ENCODE peak calls at places on chromosomes 6 and 20, in seven cellular contexts. One of them, this sample, is unnamed. For H3K9me3, the result is how much of the 10 kb centered on the place peaks cover.

GRCh38 chr6:97026298-97026697 is 101.8 kb downstream of the KLHL32 start:
- DNase-seq in aorta: no peak
- DNase-seq in lung: no peak
- DNase-seq in left ventricle myocardium inferior: no peak
- DNase-seq in heart left ventricle: no peak
- DNase-seq in right atrium auricular region: no peak
- DNase-seq in CD4-positive, alpha-beta T cell: no peak
- DNase-seq in this sample: no peak

GRCh38 chr6:83365931-83366330 is 64.9 kb downstream of the ME1 start:
- DNase-seq in aorta: no peak
- DNase-seq in lung: no peak
- DNase-seq in left ventricle myocardium inferior: no peak
- DNase-seq in heart left ventricle: no peak
- DNase-seq in right atrium auricular region: no peak
- DNase-seq in CD4-positive, alpha-beta T cell: no peak
- DNase-seq in this sample: no peak

GRCh38 chr20:45940053-45940452 is 5.6 kb downstream of the PCIF1 start:
- DNase-seq in aorta: no peak
- DNase-seq in lung: no peak
- DNase-seq in left ventricle myocardium inferior: no peak
- DNase-seq in heart left ventricle: no peak
- DNase-seq in right atrium auricular region: no peak
- DNase-seq in CD4-positive, alpha-beta T cell: no peak
- DNase-seq in this sample: no peak

GRCh38 chr6:113654396-113654795 is 202.7 kb upstream of the MARCKS start:
- DNase-seq in aorta: peak
- DNase-seq in lung: peak
- DNase-seq in left ventricle myocardium inferior: peak
- DNase-seq in heart left ventricle: peak
- DNase-seq in right atrium auricular region: peak
- DNase-seq in CD4-positive, alpha-beta T cell: no peak
- DNase-seq in this sample: no peak

GRCh38 chr6:88157106-88157505 is 9.0 kb downstream of the CNR1 start:
- DNase-seq in aorta: no peak
- DNase-seq in lung: no peak
- DNase-seq in left ventricle myocardium inferior: no peak
- DNase-seq in heart left ventricle: no peak
- DNase-seq in right atrium auricular region: no peak
- DNase-seq in CD4-positive, alpha-beta T cell: no peak
- DNase-seq in this sample: no peak

GRCh38 chr6:47405273-47405672 is 72.3 kb upstream of the CD2AP start:
- DNase-seq in aorta: no peak
- DNase-seq in lung: peak
- DNase-seq in left ventricle myocardium inferior: no peak
- DNase-seq in heart left ventricle: no peak
- DNase-seq in right atrium auricular region: no peak
- DNase-seq in CD4-positive, alpha-beta T cell: no peak
- DNase-seq in this sample: no peak

GRCh38 chr6:28408076-28408802 is 8.7 kb upstream of the ZSCAN12 start:
- DNase-seq in aorta: no peak
- DNase-seq in lung: no peak
- DNase-seq in left ventricle myocardium inferior: no peak
- DNase-seq in heart left ventricle: no peak
- DNase-seq in right atrium auricular region: no peak
- DNase-seq in CD4-positive, alpha-beta T cell: no peak
- DNase-seq in this sample: no peak

GRCh38 chr20:39799366-39799965 is 837.3 kb downstream of the DHX35 start:
- DNase-seq in aorta: no peak
- DNase-seq in lung: no peak
- DNase-seq in left ventricle myocardium inferior: no peak
- DNase-seq in heart left ventricle: no peak
- DNase-seq in right atrium auricular region: no peak
- DNase-seq in CD4-positive, alpha-beta T cell: no peak
- DNase-seq in this sample: no peak

GRCh38 chr20:4014031-4014474 is 1.3 kb downstream of the RNF24 start:
- DNase-seq in aorta: no peak
- DNase-seq in lung: peak
- DNase-seq in left ventricle myocardium inferior: no peak
- DNase-seq in heart left ventricle: no peak
- DNase-seq in right atrium auricular region: no peak
- DNase-seq in CD4-positive, alpha-beta T cell: no peak
- DNase-seq in this sample: peak

GRCh38 chr6:146545608-146546007 is 2.0 kb downstream of the RAB32 start:
- DNase-seq in aorta: no peak
- DNase-seq in lung: no peak
- DNase-seq in left ventricle myocardium inferior: no peak
- DNase-seq in heart left ventricle: no peak
- DNase-seq in right atrium auricular region: no peak
- DNase-seq in CD4-positive, alpha-beta T cell: no peak
- DNase-seq in this sample: no peak

GRCh38 chr6:150667977-150668716 is 68.5 kb downstream of the PLEKHG1 start:
- DNase-seq in aorta: peak
- DNase-seq in lung: peak
- DNase-seq in left ventricle myocardium inferior: peak
- DNase-seq in heart left ventricle: peak
- DNase-seq in right atrium auricular region: peak
- DNase-seq in CD4-positive, alpha-beta T cell: no peak
- DNase-seq in this sample: no peak

GRCh38 chr20:37781626-37782025 is 87.8 kb downstream of the CTNNBL1 start:
- DNase-seq in aorta: no peak
- DNase-seq in lung: no peak
- DNase-seq in left ventricle myocardium inferior: no peak
- DNase-seq in heart left ventricle: no peak
- DNase-seq in right atrium auricular region: no peak
- DNase-seq in CD4-positive, alpha-beta T cell: no peak
- DNase-seq in this sample: no peak

GRCh38 chr20:37911838-37912273 is 8.9 kb downstream of the VSTM2L start:
- DNase-seq in aorta: no peak
- DNase-seq in lung: no peak
- DNase-seq in left ventricle myocardium inferior: peak
- DNase-seq in heart left ventricle: peak
- DNase-seq in right atrium auricular region: no peak
- DNase-seq in CD4-positive, alpha-beta T cell: no peak
- DNase-seq in this sample: no peak

GRCh38 chr6:32148722-32149576 is 2.8 kb downstream of the PRRT1 start:
- DNase-seq in aorta: peak
- DNase-seq in lung: peak
- DNase-seq in left ventricle myocardium inferior: no peak
- DNase-seq in heart left ventricle: peak
- DNase-seq in right atrium auricular region: peak
- DNase-seq in CD4-positive, alpha-beta T cell: peak
- DNase-seq in this sample: peak

GRCh38 chr20:59908855-59909254 is 24.6 kb downstream of the SYCP2 start:
- DNase-seq in aorta: no peak
- DNase-seq in lung: no peak
- DNase-seq in left ventricle myocardium inferior: no peak
- DNase-seq in heart left ventricle: no peak
- DNase-seq in right atrium auricular region: no peak
- DNase-seq in CD4-positive, alpha-beta T cell: no peak
- DNase-seq in this sample: no peak

GRCh38 chr6:52530351-52530750 is 46.5 kb downstream of the TRAM2 start:
- DNase-seq in aorta: no peak
- DNase-seq in lung: no peak
- DNase-seq in left ventricle myocardium inferior: no peak
- DNase-seq in heart left ventricle: no peak
- DNase-seq in right atrium auricular region: no peak
- DNase-seq in CD4-positive, alpha-beta T cell: no peak
- DNase-seq in this sample: no peak

GRCh38 chr20:25863536-25864325 is 167.1 kb upstream of the ZNF337 start:
- DNase-seq in aorta: peak
- DNase-seq in lung: no peak
- DNase-seq in left ventricle myocardium inferior: no peak
- DNase-seq in heart left ventricle: peak
- DNase-seq in right atrium auricular region: peak
- DNase-seq in CD4-positive, alpha-beta T cell: no peak
- DNase-seq in this sample: no peak

GRCh38 chr20:25856256-25856884 is 159.7 kb upstream of the ZNF337 start:
- DNase-seq in aorta: no peak
- DNase-seq in lung: no peak
- DNase-seq in left ventricle myocardium inferior: no peak
- DNase-seq in heart left ventricle: no peak
- DNase-seq in right atrium auricular region: no peak
- DNase-seq in CD4-positive, alpha-beta T cell: no peak
- DNase-seq in this sample: no peak

GRCh38 chr20:25859649-25860530 is 163.2 kb upstream of the ZNF337 start:
- DNase-seq in aorta: peak
- DNase-seq in lung: peak
- DNase-seq in left ventricle myocardium inferior: peak
- DNase-seq in heart left ventricle: peak
- DNase-seq in right atrium auricular region: peak
- DNase-seq in CD4-positive, alpha-beta T cell: peak
- DNase-seq in this sample: peak

GRCh38 chr20:25860531-25861150 is 164.0 kb upstream of the ZNF337 start:
- DNase-seq in aorta: no peak
- DNase-seq in lung: no peak
- DNase-seq in left ventricle myocardium inferior: no peak
- DNase-seq in heart left ventricle: peak
- DNase-seq in right atrium auricular region: no peak
- DNase-seq in CD4-positive, alpha-beta T cell: no peak
- DNase-seq in this sample: no peak

DNA sequence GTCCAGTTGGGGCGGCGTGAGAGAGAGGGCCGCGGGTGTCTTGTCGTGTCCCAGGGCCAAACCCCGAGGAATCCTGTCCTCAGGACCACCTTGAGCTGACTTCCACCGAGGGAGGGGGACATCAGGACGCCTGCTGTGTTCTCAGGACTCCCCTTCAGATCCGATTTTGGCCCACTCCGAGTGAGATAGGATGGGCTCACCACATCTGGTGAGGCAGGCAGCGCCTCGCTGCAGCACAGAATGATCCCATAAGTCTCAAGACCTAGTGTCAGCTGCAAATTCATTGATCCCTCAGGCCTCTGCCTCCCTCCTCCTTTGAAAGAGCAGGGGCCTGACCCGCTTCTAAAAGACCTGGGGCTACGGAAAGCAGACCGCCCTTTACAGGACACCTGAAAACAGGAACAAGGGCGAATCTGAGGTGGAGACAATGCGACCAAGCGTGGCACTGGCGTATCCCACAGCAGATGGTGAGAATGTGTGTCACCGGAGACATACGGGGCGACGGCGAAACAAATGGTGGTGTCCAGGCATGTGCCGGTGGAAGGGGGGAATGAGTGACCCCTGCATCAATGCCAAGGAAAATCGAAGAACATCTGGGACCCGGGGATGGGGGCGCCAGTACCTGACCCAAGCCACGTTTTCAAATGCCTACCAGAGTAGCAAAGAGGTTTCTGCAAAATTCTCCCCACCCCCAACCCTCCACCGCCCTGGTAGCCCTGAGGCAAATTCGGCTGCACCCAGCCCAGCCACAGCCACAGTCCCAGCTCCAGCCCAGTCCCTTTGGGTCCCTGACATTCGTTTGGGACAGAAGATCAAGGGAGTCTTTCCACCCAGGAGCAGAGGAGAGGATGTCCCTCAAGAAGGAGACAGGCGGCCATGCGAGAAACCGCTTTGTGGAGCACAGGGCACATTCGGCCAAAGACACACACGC is 162.1 kb upstream of the ZNF337 start:
- DNase-seq in aorta: no peak
- DNase-seq in lung: no peak
- DNase-seq in left ventricle myocardium inferior: no peak
- DNase-seq in heart left ventricle: no peak
- DNase-seq in right atrium auricular region: no peak
- DNase-seq in CD4-positive, alpha-beta T cell: no peak
- DNase-seq in this sample: no peak
- H3K9me3 ChIP-seq in aorta: under half
- H3K9me3 ChIP-seq in lung: under half
- H3K9me3 ChIP-seq in left ventricle myocardium inferior: under half
- H3K9me3 ChIP-seq in heart left ventricle: under half
- H3K9me3 ChIP-seq in right atrium auricular region: under half
- H3K9me3 ChIP-seq in CD4-positive, alpha-beta T cell: under half
- H3K9me3 ChIP-seq in this sample: under half

DNA sequence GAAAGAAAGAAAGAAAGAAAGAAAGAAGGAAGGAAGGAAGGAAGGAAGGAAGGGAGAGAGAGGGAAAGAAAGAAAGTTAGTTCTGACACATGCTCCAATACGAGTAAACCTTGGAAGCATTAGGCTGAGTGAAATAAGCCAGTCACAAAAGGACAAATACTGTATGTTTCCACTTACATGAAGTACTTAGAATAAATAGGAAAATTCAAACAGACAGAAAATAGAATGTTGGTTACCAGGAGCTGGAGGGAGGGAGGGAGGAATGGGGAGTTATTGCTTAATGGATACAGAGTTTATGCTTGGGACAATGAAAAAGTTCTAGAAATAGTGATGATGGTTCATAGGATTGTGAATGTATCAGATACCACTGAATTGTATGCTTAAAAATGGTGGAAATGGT is 75.2 kb upstream of the CDH4 start:
- DNase-seq in aorta: no peak
- DNase-seq in lung: no peak
- DNase-seq in left ventricle myocardium inferior: no peak
- DNase-seq in heart left ventricle: no peak
- DNase-seq in right atrium auricular region: no peak
- DNase-seq in CD4-positive, alpha-beta T cell: no peak
- DNase-seq in this sample: no peak
- H3K9me3 ChIP-seq in aorta: under half
- H3K9me3 ChIP-seq in lung: under half
- H3K9me3 ChIP-seq in left ventricle myocardium inferior: under half
- H3K9me3 ChIP-seq in heart left ventricle: under half
- H3K9me3 ChIP-seq in right atrium auricular region: under half
- H3K9me3 ChIP-seq in CD4-positive, alpha-beta T cell: under half
- H3K9me3 ChIP-seq in this sample: under half

DNA sequence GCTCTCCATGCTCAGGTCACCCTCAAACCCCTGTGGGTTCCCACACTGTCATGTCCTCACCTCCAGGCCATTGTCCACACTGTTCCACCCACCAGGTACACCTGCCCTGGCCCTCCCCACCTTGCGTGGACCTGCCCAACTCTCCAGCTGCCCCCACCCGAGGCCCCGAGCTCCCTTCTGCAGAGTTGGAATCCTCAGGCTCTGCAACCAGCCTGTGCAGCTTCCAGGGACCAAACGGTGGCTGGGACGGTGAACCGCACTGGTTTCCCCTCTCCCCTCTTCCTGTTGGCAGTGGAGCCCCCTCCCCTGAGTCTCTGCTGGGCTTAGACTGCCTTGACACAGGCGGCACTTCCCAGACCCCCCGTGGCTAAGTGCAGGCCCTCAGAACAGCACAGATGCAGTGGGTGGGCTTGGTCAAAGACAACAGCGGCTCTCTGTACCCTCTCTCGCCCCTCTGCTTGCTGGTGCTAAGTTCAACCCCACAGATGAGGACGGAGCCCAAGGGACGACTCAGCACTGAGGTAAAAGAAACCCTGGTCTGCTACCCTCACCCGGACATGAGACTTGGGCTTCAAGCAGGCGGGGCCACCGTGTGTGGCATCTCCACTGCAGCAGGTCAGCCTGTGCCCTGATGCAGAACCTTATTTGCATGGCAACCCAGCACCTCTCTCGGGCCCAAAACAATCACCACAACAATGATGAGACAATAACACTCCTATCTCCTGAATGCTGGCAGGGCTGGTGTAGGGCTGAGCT is 11.0 kb downstream of the ZBP1 start:
- DNase-seq in aorta: peak
- DNase-seq in lung: no peak
- DNase-seq in left ventricle myocardium inferior: no peak
- DNase-seq in heart left ventricle: peak
- DNase-seq in right atrium auricular region: no peak
- DNase-seq in CD4-positive, alpha-beta T cell: no peak
- DNase-seq in this sample: no peak
- H3K9me3 ChIP-seq in aorta: under half
- H3K9me3 ChIP-seq in lung: under half
- H3K9me3 ChIP-seq in left ventricle myocardium inferior: under half
- H3K9me3 ChIP-seq in heart left ventricle: under half
- H3K9me3 ChIP-seq in right atrium auricular region: under half
- H3K9me3 ChIP-seq in CD4-positive, alpha-beta T cell: under half
- H3K9me3 ChIP-seq in this sample: under half

GRCh38 chr20:24899153-24899552 is 49.9 kb upstream of the CST7 start:
- DNase-seq in aorta: no peak
- DNase-seq in lung: no peak
- DNase-seq in left ventricle myocardium inferior: no peak
- DNase-seq in heart left ventricle: no peak
- DNase-seq in right atrium auricular region: no peak
- DNase-seq in CD4-positive, alpha-beta T cell: no peak
- DNase-seq in this sample: no peak
- H3K9me3 ChIP-seq in aorta: under half
- H3K9me3 ChIP-seq in lung: under half
- H3K9me3 ChIP-seq in left ventricle myocardium inferior: under half
- H3K9me3 ChIP-seq in heart left ventricle: under half
- H3K9me3 ChIP-seq in right atrium auricular region: under half
- H3K9me3 ChIP-seq in CD4-positive, alpha-beta T cell: under half
- H3K9me3 ChIP-seq in this sample: under half

This sample was measured in CD4-positive, alpha-beta memory T cell.